ENCODE peak calls at places on chromosomes 16 and 17, in six cellular contexts. B, Q, W, I, A and R are unnamed samples.

GRCh38 chr16:86775401-86775985 is 197.1 kb downstream of the FOXL1 start:
- DNase-seq in B (no peak), W (no peak), A (no peak), Q (no peak), I (no peak), R (peak)

GRCh38 chr17:69757794-69758430 is 317.1 kb upstream of the KCNJ16 start:
- DNase-seq in B (no peak), W (peak), A (peak), I (no peak), Q (no peak), R (no peak)

GRCh38 chr17:3981455-3981854 is 17.2 kb upstream of the ATP2A3 start:
- DNase-seq in I (no peak), A (no peak), W (no peak), B (no peak), Q (no peak), R (no peak)

GRCh38 chr17:81394831-81395599 is at the start of gene BAHCC1:
- DNase-seq in I (peak), W (peak), A (peak), B (peak), Q (peak), R (peak)

GRCh38 chr16:22328081-22328725 is 31.0 kb downstream of the POLR3E start:
- DNase-seq in Q (no peak), B (no peak), I (no peak), W (no peak), A (no peak), R (no peak)

GRCh38 chr17:48567209-48567608 is 10.9 kb downstream of the HOXB4 start:
- DNase-seq in Q (no peak), A (no peak), B (no peak), W (no peak), I (no peak), R (no peak)

GRCh38 chr16:58488531-58488930 is 11.4 kb upstream of the NDRG4 start:
- DNase-seq in I (no peak), B (no peak), Q (no peak), W (no peak), A (no peak), R (no peak)

GRCh38 chr16:11580451-11581086 is 6.2 kb downstream of the LITAF start:
- DNase-seq in W (no peak), A (no peak), B (no peak), Q (no peak), I (no peak), R (no peak)

GRCh38 chr17:31825961-31826691 is 32.9 kb downstream of the COPRS start:
- DNase-seq in B (peak), A (peak), W (no peak), I (no peak), Q (no peak), R (no peak)

GRCh38 chr16:4693956-4694663 is 748 bp downstream of the NUDT16L1 start:
- DNase-seq in A (peak), Q (peak), B (no peak), I (no peak), W (peak), R (no peak)

GRCh38 chr16:57061084-57061905 is 31.1 kb upstream of the CPNE2 start:
- DNase-seq in Q (peak), B (peak), A (peak), I (peak), W (peak), R (peak)

GRCh38 chr17:61635913-61636432 is 45.0 kb upstream of the NACA2 start:
- DNase-seq in W (peak), B (no peak), I (no peak), Q (no peak), A (peak), R (peak)

GRCh38 chr16:47574091-47575054 is 113.2 kb downstream of the PHKB start:
- DNase-seq in B (no peak), Q (no peak), A (peak), W (no peak), I (no peak), R (no peak)

GRCh38 chr17:57113656-57114055 is 28.6 kb downstream of the AKAP1 start:
- DNase-seq in Q (no peak), I (no peak), W (no peak), B (no peak), A (no peak), R (no peak)

GRCh38 chr16:76574651-76575050 is 297.4 kb downstream of the CNTNAP4 start:
- DNase-seq in W (no peak), B (no peak), Q (no peak), I (no peak), A (no peak), R (no peak)

GRCh38 chr17:28368306-28368831 is 1.7 kb downstream of the VTN start:
- DNase-seq in B (no peak), I (no peak), Q (no peak), A (no peak), W (no peak), R (no peak)

GRCh38 chr17:68142595-68142994 is 105.2 kb upstream of the AMZ2 start:
- DNase-seq in W (no peak), B (no peak), Q (no peak), A (no peak), I (no peak), R (no peak)

GRCh38 chr16:89598199-89598598 is 15.2 kb upstream of the DPEP1 start:
- DNase-seq in B (no peak), Q (no peak), I (no peak), A (no peak), W (peak), R (peak)

GRCh38 chr17:14396542-14396941 is 95.7 kb downstream of the HS3ST3B1 start:
- DNase-seq in W (peak), Q (no peak), B (no peak), A (no peak), I (no peak), R (no peak)

GRCh38 chr17:66399441-66399840 is 97.0 kb downstream of the PRKCA start:
- DNase-seq in A (no peak), B (no peak), I (no peak), W (no peak), Q (no peak), R (no peak)

GRCh38 chr16:8998114-8998513 is 34.4 kb upstream of the USP7 start:
- DNase-seq in Q (no peak), W (peak), B (no peak), A (peak), I (no peak), R (no peak)

GRCh38 chr16:26709175-26709574 is 357.6 kb upstream of the C16orf82 start:
- DNase-seq in A (no peak), I (no peak), W (no peak), Q (no peak), B (no peak), R (no peak)

GRCh38 chr17:32341141-32341856 is 674 bp downstream of the C17orf75 start:
- DNase-seq in Q (no peak), I (no peak), A (peak), B (no peak), W (peak), R (no peak)

GRCh38 chr17:18980682-18981384 is 23.7 kb downstream of the FAM83G start:
- DNase-seq in A (no peak), I (no peak), B (no peak), W (peak), Q (no peak), R (no peak)

GRCh38 chr16:67283826-67284555 is 4.7 kb downstream of the PLEKHG4 start:
- DNase-seq in I (no peak), Q (no peak), W (no peak), B (no peak), A (no peak), R (no peak)

GRCh38 chr16:87507351-87508069 is 14.7 kb upstream of the ZCCHC14 start:
- DNase-seq in W (no peak), B (no peak), A (no peak), I (no peak), Q (no peak), R (no peak)

GRCh38 chr16:55042556-55043432 is 112.1 kb downstream of the IRX5 start:
- DNase-seq in I (no peak), W (no peak), Q (no peak), A (no peak), B (no peak), R (no peak)

GRCh38 chr16:69555437-69555836 is 10.3 kb upstream of the NFAT5 start:
- DNase-seq in Q (no peak), I (no peak), B (no peak), W (no peak), A (no peak), R (no peak)

GRCh38 chr16:48271728-48272127 is 24.4 kb upstream of the ABCC11 start:
- DNase-seq in I (no peak), A (no peak), W (peak), B (no peak), Q (no peak), R (no peak)

GRCh38 chr16:48165961-48166578 is 10.3 kb upstream of the ABCC12 start:
- DNase-seq in B (no peak), Q (no peak), I (no peak), A (peak), W (peak), R (no peak)

GRCh38 chr17:75418523-75419050 is 13.1 kb upstream of the GRB2 start:
- DNase-seq in W (no peak), I (no peak), Q (no peak), A (no peak), B (no peak), R (no peak)

GRCh38 chr17:67272312-67273050 is 27.5 kb upstream of the HELZ start:
- DNase-seq in A (no peak), I (no peak), W (no peak), Q (no peak), B (no peak), R (no peak)

GRCh38 chr16:27378871-27379580 is 22.9 kb upstream of the IL21R start:
- DNase-seq in B (no peak), I (no peak), Q (no peak), A (no peak), W (no peak), R (no peak)

GRCh38 chr16:24281466-24281865 is 25.3 kb downstream of the CACNG3 start:
- DNase-seq in I (no peak), B (no peak), Q (no peak), A (no peak), W (no peak), R (no peak)

GRCh38 chr17:82848022-82848592 is 8.3 kb upstream of the ZNF750 start:
- DNase-seq in Q (peak), A (peak), B (peak), I (no peak), W (no peak), R (no peak)

GRCh38 chr16:69709456-69710084 is 16.8 kb downstream of the NQO1 start:
- DNase-seq in W (peak), I (no peak), B (no peak), Q (no peak), A (peak), R (no peak)

GRCh38 chr17:60604686-60605334 is 4.8 kb downstream of the PPM1D start:
- DNase-seq in I (peak), Q (no peak), B (peak), W (peak), A (peak), R (no peak)

DNA sequence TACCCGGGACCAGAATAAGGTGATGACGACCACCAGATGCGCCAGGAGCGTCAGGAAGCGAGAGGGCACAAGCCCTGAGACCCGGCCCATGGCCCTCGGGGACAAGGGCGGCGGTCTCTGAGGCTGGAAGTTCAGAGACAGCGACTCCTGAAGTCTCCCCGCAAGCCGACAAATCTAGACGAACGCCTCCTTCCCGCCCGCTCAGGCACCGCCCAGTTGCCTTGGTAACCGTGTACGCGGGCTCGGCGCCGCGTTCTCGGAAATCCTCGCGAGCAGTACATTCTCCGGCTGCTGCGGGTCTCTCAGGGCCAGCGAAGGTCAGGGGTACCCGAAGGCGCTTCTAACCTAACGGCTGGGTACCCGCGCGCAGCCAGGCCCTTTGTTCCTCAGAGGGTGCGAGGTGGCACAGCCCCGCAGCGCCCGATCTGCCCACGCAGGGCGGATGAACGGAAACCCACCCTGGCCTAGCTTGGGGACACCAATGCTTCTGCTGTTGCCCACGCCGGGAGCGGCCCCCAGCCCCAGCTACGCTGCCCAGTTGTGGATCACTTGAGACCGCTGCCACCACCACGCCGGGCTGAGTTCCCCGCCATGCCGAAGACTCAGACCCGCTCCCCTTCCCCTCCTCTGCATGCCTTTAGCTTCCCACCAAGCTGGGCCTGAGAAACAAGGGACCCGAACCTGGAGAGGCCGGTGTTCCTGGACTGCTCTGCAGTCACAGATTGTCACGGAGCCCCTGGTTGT is at the start of gene TMEM107:
- DNase-seq in W (peak), A (peak), B (peak), I (peak), Q (peak), R (peak)
- TF ChIP-seq CTCF in W (peak), A (peak), B (no peak), I (no peak), Q (peak), R (no peak)

DNA sequence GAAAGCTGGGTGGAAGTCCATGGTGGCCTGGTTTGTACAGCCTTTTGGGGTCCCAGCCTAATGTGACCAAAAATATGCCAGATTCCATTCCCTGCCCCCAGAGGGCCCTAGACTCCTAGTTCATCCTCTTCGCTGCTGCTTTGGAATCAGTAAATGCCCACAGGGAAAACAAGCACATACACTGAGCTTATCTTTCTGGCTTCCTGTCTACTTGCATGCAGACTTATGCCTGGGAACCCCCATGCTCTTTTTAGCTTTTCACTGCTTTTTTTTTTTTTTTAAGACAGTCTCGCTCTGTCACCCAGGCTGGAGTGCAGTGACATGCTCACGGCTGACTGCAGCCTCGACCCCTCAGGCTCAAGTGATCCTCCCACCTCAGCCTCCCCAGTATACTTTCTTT is 6.2 kb upstream of the CD300LG start:
- DNase-seq in B (no peak), W (no peak), I (no peak), A (no peak), Q (no peak), R (no peak)
- TF ChIP-seq CTCF in B (no peak), W (peak), I (peak), A (no peak), Q (peak), R (no peak)

DNA sequence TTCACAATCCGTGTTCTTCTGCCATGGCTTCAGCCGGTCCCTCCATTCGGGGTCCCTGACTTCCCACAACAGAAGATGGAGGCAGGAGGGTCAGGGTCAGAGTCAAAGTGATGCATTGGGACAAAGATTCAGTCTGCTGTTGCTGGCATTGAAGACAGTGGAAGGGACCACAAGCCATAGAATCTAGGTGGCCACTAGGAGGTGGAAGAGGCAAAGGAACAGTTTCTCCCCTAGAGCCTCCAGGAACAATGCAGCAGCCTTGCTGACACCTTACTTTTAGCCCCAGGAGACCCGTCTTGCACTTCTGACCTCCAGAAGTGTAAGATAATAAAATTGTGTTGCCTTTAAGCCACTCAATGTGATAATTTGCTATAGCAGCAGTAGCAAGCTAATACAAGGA is 55.9 kb downstream of the MFSD11 start:
- DNase-seq in Q (no peak), W (peak), A (peak), I (no peak), B (no peak), R (no peak)
- TF ChIP-seq CTCF in Q (no peak), W (peak), A (peak), I (no peak), B (no peak), R (no peak)

DNA sequence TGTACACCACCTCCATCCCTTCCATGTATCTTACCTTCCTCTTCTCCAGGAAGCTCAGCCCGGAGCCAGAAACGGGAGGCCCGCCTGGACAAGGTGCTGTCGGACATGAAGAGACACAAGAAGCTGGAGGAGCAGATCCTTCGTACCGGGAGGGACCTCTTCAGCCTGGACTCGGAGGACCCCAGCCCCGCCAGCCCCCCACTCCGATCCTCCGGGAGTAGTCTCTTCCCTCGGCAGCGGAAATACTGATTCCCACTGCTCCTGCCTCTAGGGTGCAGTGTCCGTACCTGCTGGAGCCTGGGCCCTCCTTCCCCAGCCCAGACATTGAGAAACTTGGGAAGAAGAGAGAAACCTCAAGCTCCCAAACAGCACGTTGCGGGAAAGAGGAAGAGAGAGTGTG is 756 bp upstream of the MVP start:
- DNase-seq in A (peak), B (no peak), I (no peak), W (no peak), Q (no peak), R (no peak)
- TF ChIP-seq CTCF in A (peak), B (no peak), I (no peak), W (peak), Q (no peak), R (no peak)

GRCh38 chr17:17783121-17783824 is 53.5 kb downstream of the SREBF1 start:
- DNase-seq in I (peak), B (no peak), Q (peak), A (peak), W (no peak), R (peak)
- TF ChIP-seq CTCF in I (no peak), B (no peak), Q (peak), A (peak), W (peak), R (peak)

DNA sequence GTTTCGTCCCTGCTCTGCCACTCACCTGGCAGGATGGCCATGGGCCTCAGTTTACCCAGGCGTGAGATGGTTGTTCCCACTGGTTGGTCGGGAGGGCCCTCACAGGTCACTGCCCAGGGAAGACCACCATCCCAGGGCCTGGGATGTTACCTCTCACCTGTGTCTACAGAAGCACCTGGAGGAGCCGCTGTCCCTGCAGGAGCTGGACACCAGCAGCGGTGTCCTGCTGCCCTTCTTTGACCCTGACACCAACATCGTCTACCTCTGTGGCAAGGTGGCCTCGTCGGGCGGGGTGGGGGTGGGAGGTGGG is 4.1 kb downstream of the CORO1A start:
- DNase-seq in I (no peak), W (no peak), A (no peak), Q (no peak), B (no peak), R (no peak)
- TF ChIP-seq CTCF in I (no peak), W (peak), A (no peak), Q (peak), B (no peak), R (no peak)

DNA sequence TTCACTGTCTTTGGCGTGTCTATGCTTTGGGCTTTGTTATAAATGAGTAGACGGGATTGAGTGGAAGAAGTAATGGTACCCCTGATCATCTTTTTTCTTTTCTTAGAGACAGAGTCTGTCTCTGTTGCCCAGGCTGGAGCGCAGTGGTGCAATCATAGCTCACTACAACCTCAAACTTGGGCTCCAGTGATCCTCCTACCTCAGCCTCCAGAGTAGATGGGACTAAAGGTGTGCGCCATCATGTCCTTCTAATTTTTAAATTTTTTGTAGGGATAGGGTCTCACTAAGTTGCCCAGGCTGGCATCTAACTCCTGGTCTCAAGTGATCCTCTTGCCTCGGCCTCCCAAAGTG is 14.9 kb upstream of the GPRC5B start:
- DNase-seq in Q (no peak), B (no peak), I (no peak), W (no peak), A (no peak), R (no peak)
- TF ChIP-seq CTCF in Q (peak), B (no peak), I (no peak), W (peak), A (no peak), R (peak)

GRCh38 chr17:78174870-78175642 is 6.7 kb downstream of the SYNGR2 start:
- DNase-seq in W (no peak), Q (no peak), B (no peak), A (no peak), I (no peak), R (no peak)
- TF ChIP-seq CTCF in W (peak), Q (peak), B (no peak), A (no peak), I (no peak), R (no peak)

GRCh38 chr17:36059455-36059854 is 4.6 kb upstream of the CCL18 start:
- DNase-seq in A (no peak), Q (no peak), W (no peak), I (no peak), B (no peak), R (no peak)
- TF ChIP-seq CTCF in A (no peak), Q (no peak), W (no peak), I (no peak), B (no peak), R (no peak)